ENCODE peak calls at places on chromosomes 4 and X, in six cellular contexts. V, G, U, E, M and A are unnamed samples.

GRCh38 chr4:147625733-147626132 is 8.5 kb downstream of the TMEM184C start:
- DNase-seq in V (no peak), G (no peak), U (no peak), E (no peak), M (no peak), A (no peak)

GRCh38 chr4:170030121-170030520 is 3.9 kb upstream of the MFAP3L start:
- DNase-seq in V (no peak), G (no peak), U (no peak), E (no peak), M (no peak), A (no peak)

GRCh38 chr4:77930154-77930553 is 67.5 kb downstream of the MRPL1 start:
- DNase-seq in V (no peak), G (no peak), U (no peak), E (no peak), M (no peak), A (no peak)

GRCh38 chr4:96642486-96642885 is 802.6 kb downstream of the PDHA2 start:
- DNase-seq in V (no peak), G (no peak), U (no peak), E (no peak), M (no peak), A (no peak)

GRCh38 chrX:150038977-150039599 is 100.8 kb upstream of the EOLA2 start:
- DNase-seq in V (no peak), G (no peak), U (no peak), E (no peak), M (no peak), A (no peak)

GRCh38 chrX:101191217-101191750 is 28.3 kb upstream of the DRP2 start:
- DNase-seq in V (no peak), G (peak), U (no peak), E (peak), M (no peak), A (peak)

GRCh38 chrX:153457136-153457825 is 11.4 kb upstream of the TREX2 start:
- DNase-seq in V (no peak), G (no peak), U (no peak), E (no peak), M (no peak), A (no peak)

GRCh38 chrX:19889582-19890342 is 2.4 kb upstream of the SH3KBP1 start:
- DNase-seq in V (no peak), G (peak), U (peak), E (no peak), M (peak), A (peak)

GRCh38 chrX:20463296-20464075 is 196.8 kb upstream of the RPS6KA3 start:
- DNase-seq in V (no peak), G (no peak), U (no peak), E (no peak), M (no peak), A (no peak)

GRCh38 chr4:41260315-41260714 is 3.6 kb downstream of the UCHL1 start:
- DNase-seq in V (no peak), G (no peak), U (no peak), E (no peak), M (no peak), A (no peak)

GRCh38 chr4:41257257-41257900 is 651 bp downstream of the UCHL1 start:
- DNase-seq in V (peak), G (peak), U (peak), E (peak), M (no peak), A (peak)

GRCh38 chr4:41257901-41258300 is 1.2 kb downstream of the UCHL1 start:
- DNase-seq in V (no peak), G (no peak), U (no peak), E (no peak), M (no peak), A (no peak)

GRCh38 chr4:41256740-41257256 is at the start of gene UCHL1:
- DNase-seq in V (no peak), G (peak), U (no peak), E (peak), M (no peak), A (peak)

GRCh38 chr4:41258783-41259182 is 2.1 kb downstream of the UCHL1 start:
- DNase-seq in V (no peak), G (peak), U (no peak), E (no peak), M (no peak), A (peak)
- TF ChIP-seq CTCF in V (no peak), G (peak), U (peak), E (peak), M (no peak), A (peak)

GRCh38 chrX:41730101-41730500 is 6.1 kb downstream of the GPR82 start:
- DNase-seq in V (no peak), G (peak), U (no peak), E (no peak), M (no peak), A (peak)

GRCh38 chrX:41733939-41734338 is 10.0 kb downstream of the GPR82 start:
- DNase-seq in V (no peak), G (no peak), U (no peak), E (no peak), M (no peak), A (no peak)

GRCh38 chrX:41734530-41734929 is 10.5 kb downstream of the GPR82 start:
- DNase-seq in V (no peak), G (peak), U (no peak), E (no peak), M (no peak), A (peak)

GRCh38 chrX:41728125-41728524 is 4.1 kb downstream of the GPR82 start:
- DNase-seq in V (no peak), G (no peak), U (no peak), E (no peak), M (no peak), A (no peak)

GRCh38 chrX:41732260-41732659 is 8.3 kb downstream of the GPR82 start:
- DNase-seq in V (no peak), G (no peak), U (no peak), E (no peak), M (no peak), A (no peak)
- H3K4me3 ChIP-seq in V (no peak), G (no peak), U (no peak), E (no peak), M (no peak), A (no peak)

GRCh38 chrX:54695231-54695630 is 102.8 kb downstream of the ITIH6 start:
- DNase-seq in V (no peak), G (peak), U (no peak), E (no peak), M (no peak), A (peak)
- TF ChIP-seq CTCF in V (no peak), G (no peak), U (no peak), E (no peak), M (no peak), A (peak)

DNA sequence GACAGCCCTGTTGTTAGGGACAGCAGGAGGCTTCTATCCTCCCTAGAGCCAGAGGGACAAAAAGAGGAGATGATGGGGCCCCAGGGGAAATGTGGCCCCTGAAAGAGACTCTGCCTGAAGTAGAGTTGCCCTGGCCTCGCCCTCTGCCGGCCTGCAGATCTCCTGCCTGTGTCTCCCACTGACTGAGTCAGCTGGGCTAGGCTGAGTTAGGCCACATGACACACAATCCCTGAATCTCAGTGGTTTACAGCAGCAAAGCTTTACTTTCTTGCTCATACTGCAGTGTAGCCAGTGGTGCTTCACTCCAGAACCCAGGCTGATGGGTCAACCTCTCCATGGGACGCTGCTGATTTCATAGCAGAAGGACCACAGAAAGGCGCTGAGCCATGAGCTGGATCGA is 23.5 kb downstream of the DRD5 start:
- DNase-seq in V (no peak), G (no peak), U (no peak), E (no peak), M (no peak), A (no peak)
- H3K4me3 ChIP-seq in V (no peak), G (no peak), U (no peak), E (no peak), M (no peak), A (no peak)

GRCh38 chr4:52103314-52103713 is 52.2 kb downstream of the SPATA18 start:
- DNase-seq in V (no peak), G (peak), U (no peak), E (no peak), M (no peak), A (peak)
- TF ChIP-seq CTCF in V (peak), G (peak), U (peak), E (peak), M (no peak), A (peak)

GRCh38 chr4:123418486-123418931 is 21.9 kb downstream of the SPRY1 start:
- DNase-seq in V (no peak), G (peak), U (no peak), E (no peak), M (no peak), A (peak)
- H3K4me3 ChIP-seq in V (no peak), G (no peak), U (no peak), E (no peak), M (no peak), A (no peak)

GRCh38 chrX:131728295-131729145 is 184.6 kb downstream of the OR13H1 start:
- DNase-seq in V (peak), G (no peak), U (no peak), E (no peak), M (no peak), A (no peak)
- TF ChIP-seq CTCF in V (no peak), G (no peak), U (no peak), E (peak), M (no peak), A (no peak)

GRCh38 chr4:173517781-173518371 is 12.2 kb downstream of the HAND2 start:
- DNase-seq in V (no peak), G (peak), U (no peak), E (no peak), M (no peak), A (peak)
- H3K4me3 ChIP-seq in V (peak), G (peak), U (no peak), E (peak), M (no peak), A (peak)